ENCODE peak calls at places on chromosomes 3 and 15, in ten cellular contexts. A, J, V, T, Y, L, X, K, N and F are unnamed samples.
A peak's percentile ranks its signal among the peaks of the same experiment; 100 is the strongest.

GRCh38 chr15:77059761-77060345 is 11.1 kb downstream of the TSPAN3 start:
- DNase-seq in V (peak; percentile 18), X (no peak), L (no peak), Y (no peak), K (no peak), A (no peak), J (no peak), N (peak; percentile 34), T (no peak), F (peak; percentile 53)

GRCh38 chr3:46923559-46924350 is 46.2 kb downstream of the PTH1R start:
- DNase-seq in N (no peak), T (no peak), L (peak; percentile 65), J (no peak), A (peak; percentile 21), V (peak; percentile 41), X (no peak), Y (peak; percentile 82), K (peak; percentile 32), F (no peak)

GRCh38 chr3:114792159-114792918 is 354.7 kb downstream of the ZBTB20 start:
- DNase-seq in V (no peak), Y (no peak), J (no peak), A (no peak), T (no peak), K (no peak), N (no peak), L (no peak), X (no peak), F (no peak)

GRCh38 chr15:95259513-95259912 is 1028.2 kb downstream of the MCTP2 start:
- DNase-seq in J (peak; percentile 28), Y (peak; percentile 66), T (peak; percentile 82), V (peak; percentile 49), N (peak; percentile 47), X (peak; percentile 78), L (no peak), K (peak; percentile 49), A (peak; percentile 77), F (peak; percentile 0)

GRCh38 chr3:49198611-49199230 is 27.3 kb downstream of the KLHDC8B start:
- DNase-seq in Y (peak; percentile 7), A (no peak), J (no peak), L (no peak), K (no peak), N (no peak), T (no peak), X (no peak), V (no peak), F (no peak)

GRCh38 chr3:113736548-113737089 is 9.4 kb downstream of the NAA50 start:
- DNase-seq in L (no peak), Y (no peak), T (no peak), J (no peak), X (peak; percentile 28), V (peak; percentile 49), K (no peak), A (peak; percentile 71), N (peak; percentile 44), F (no peak)

GRCh38 chr3:67678665-67679064 is 24.3 kb upstream of the SUCLG2 start:
- DNase-seq in X (no peak), Y (no peak), J (no peak), V (no peak), T (no peak), K (no peak), N (no peak), L (no peak), A (no peak), F (no peak)

GRCh38 chr15:39022532-39023305 is 458.1 kb upstream of the RASGRP1 start:
- DNase-seq in Y (no peak), T (no peak), A (peak; percentile 24), L (no peak), J (no peak), N (no peak), X (no peak), V (no peak), K (no peak), F (no peak)

GRCh38 chr15:56035166-56035565 is 41.8 kb upstream of the NEDD4 start:
- DNase-seq in N (no peak), A (no peak), L (no peak), X (no peak), K (no peak), V (no peak), Y (no peak), T (no peak), J (no peak), F (no peak)

GRCh38 chr3:66609660-66610547 is 109.1 kb upstream of the LRIG1 start:
- DNase-seq in K (no peak), T (no peak), N (no peak), A (peak; percentile 43), X (peak; percentile 92), J (no peak), Y (no peak), V (peak; percentile 13), L (no peak), F (no peak)

GRCh38 chr3:37768107-37768809 is 93.4 kb upstream of the CTDSPL start:
- DNase-seq in N (no peak), A (no peak), L (no peak), Y (no peak), V (no peak), T (no peak), X (peak; percentile 53), K (no peak), J (no peak), F (no peak)

GRCh38 chr3:46935168-46935858 is 41.2 kb downstream of the CCDC12 start:
- DNase-seq in J (peak; percentile 69), Y (peak; percentile 92), A (peak; percentile 97), K (no peak), V (peak; percentile 74), X (peak; percentile 96), N (no peak), T (peak; percentile 93), L (no peak), F (no peak)

GRCh38 chr3:103513003-103513402 is 1078.2 kb downstream of the ZPLD1 start:
- DNase-seq in V (no peak), Y (no peak), X (no peak), N (no peak), L (no peak), K (no peak), A (no peak), J (no peak), T (no peak), F (no peak)

GRCh38 chr3:197302696-197303341 is 4.4 kb upstream of the DLG1 start:
- DNase-seq in J (no peak), V (no peak), L (no peak), N (no peak), Y (no peak), X (peak; percentile 88), A (peak; percentile 91), T (no peak), K (no peak), F (no peak)

GRCh38 chr15:58987036-58987435 is 427 bp upstream of the RNF111 start:
- DNase-seq in Y (no peak), J (no peak), N (no peak), L (no peak), V (no peak), X (no peak), K (no peak), T (no peak), A (no peak), F (no peak)

GRCh38 chr3:132569153-132569552 is 27.9 kb upstream of the ACKR4 start:
- DNase-seq in L (no peak), T (no peak), X (no peak), V (no peak), K (no peak), J (no peak), N (no peak), Y (no peak), A (peak; percentile 60), F (no peak)

GRCh38 chr3:174002543-174002942 is 605.0 kb downstream of the NLGN1 start:
- DNase-seq in A (no peak), V (no peak), L (no peak), K (no peak), T (no peak), J (no peak), Y (no peak), X (no peak), N (no peak), F (no peak)
- TF ChIP-seq CTCF in A (peak; percentile 25), V (peak; percentile 22), L (no peak), K (no peak), T (no peak), J (peak; percentile 26), Y (no peak), X (peak; percentile 41), N (peak; percentile 12), F (no peak)

DNA sequence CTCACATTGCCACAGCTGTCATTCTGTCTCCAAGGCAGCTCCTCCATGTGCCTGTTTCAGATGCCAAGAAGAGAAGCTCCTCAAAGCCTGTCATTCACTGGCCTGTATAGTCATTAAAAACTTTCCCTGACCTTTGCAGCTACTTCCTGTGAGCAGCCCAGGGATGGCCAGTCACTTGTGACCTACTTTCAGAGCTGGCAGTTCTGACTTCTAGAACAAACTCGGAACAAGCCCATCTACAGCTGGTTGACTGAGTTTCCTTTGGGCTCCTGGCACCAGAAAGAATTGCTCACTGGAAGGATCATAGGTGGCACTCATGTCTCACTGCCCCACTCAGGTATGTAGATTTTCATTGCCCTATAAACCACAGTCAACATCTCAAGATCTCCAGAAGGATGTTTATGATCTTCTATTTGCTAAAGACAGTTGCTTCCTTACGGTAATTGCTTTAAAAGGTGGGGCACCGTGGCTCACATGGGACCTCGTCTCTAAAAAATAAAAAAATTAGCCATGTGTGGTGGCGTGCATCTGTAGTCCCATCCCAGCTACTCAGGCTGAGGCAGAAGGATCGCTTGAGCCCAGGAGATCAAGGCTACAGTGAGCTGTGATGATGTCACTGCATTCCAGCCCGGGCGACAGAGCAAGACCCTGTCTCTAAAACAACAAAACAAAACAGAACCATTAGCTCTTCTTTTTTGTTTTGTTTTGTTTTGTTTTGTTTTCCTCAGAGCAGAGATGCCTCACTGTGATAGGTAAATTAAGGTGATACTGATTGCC is 11.2 kb upstream of the ATP13A3 start:
- DNase-seq in N (no peak), T (no peak), J (no peak), A (peak; percentile 55), X (no peak), V (no peak), K (no peak), Y (no peak), L (no peak), F (no peak)
- H3K4me3 ChIP-seq in N (no peak overlapping the region), T (no peak overlapping the region), J (no peak overlapping the region), A (no peak overlapping the region), X (no peak overlapping the region), V (no peak overlapping the region), K (no peak overlapping the region), Y (no peak overlapping the region), L (no peak overlapping the region), F (no peak overlapping the region)

GRCh38 chr3:188179006-188179966 is 25.3 kb downstream of the LPP start:
- DNase-seq in V (no peak), J (no peak), Y (no peak), N (no peak), L (no peak), X (no peak), A (peak; percentile 90), T (peak; percentile 77), K (no peak), F (no peak)
- TF ChIP-seq CTCF in V (no peak), J (peak; percentile 36), Y (no peak), N (no peak), L (no peak), X (peak; percentile 21), A (peak; percentile 16), T (no peak), K (no peak), F (no peak)

DNA sequence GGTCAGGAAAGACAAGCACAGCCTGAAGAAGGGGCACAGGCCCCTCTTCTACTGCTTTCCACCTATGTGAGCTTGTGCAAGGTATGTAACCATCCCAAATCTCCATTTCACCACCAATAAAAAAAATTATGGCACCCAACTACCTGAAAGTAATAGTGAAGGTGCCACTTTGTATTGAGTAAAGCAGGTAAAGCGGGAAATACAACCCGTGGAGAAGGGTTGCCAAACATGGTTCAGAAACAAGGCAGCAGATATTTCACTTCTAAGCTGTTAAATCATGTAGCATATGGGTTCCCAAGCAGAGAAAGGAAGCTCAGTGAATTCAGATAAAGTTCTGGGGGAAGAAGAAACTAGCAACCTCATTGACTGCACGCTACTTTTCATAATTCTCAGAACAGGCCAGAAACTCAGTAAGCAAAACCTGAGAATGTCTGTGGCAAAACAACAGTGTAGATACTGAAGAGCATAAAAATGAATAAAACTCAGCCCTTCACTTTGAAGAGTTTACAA is 4.1 kb downstream of the PLOD2 start:
- DNase-seq in A (no peak), V (no peak), L (no peak), T (no peak), J (no peak), K (no peak), X (no peak), N (no peak), Y (no peak), F (no peak)
- H3K4me3 ChIP-seq in A (peak overlapping the region; percentile 29), V (no peak overlapping the region), L (peak overlapping the region; percentile 44), T (peak overlapping the region; percentile 23), J (peak overlapping the region; percentile 74), K (no peak overlapping the region), X (no peak overlapping the region), N (no peak overlapping the region), Y (peak overlapping the region; percentile 26), F (no peak overlapping the region)